ENCODE peak calls at places on chromosomes 13 and 19, in eight cellular contexts. One of them, this sample, is unnamed.

GRCh38 chr19:4014541-4015491 is 7.3 kb downstream of the PIAS4 start:
- DNase-seq in cerebellar nuclear complex: no peak
- DNase-seq in NCI-H2029 treated with DMSO at 0.1 percent for 48 hours: no peak
- DNase-seq in activated effector memory CD4-positive, alpha-beta T cell treated with anti-CD3 and anti-CD28 coated beads, Interleukin-2, amount 50 U/mL, for 16 hours: peak; percentile 76
- DNase-seq in NCI-H1092: no peak
- DNase-seq in neuronal stem cell: no peak
- DNase-seq in RWPE1: no peak
- DNase-seq in germinal center: no peak
- DNase-seq in this sample: peak; percentile 45

GRCh38 chr19:16200776-16201391 is 3.2 kb downstream of the AP1M1 start:
- DNase-seq in RWPE1: no peak
- DNase-seq in activated effector memory CD4-positive, alpha-beta T cell treated with anti-CD3 and anti-CD28 coated beads, Interleukin-2, amount 50 U/mL, for 16 hours: no peak
- DNase-seq in neuronal stem cell: no peak
- DNase-seq in NCI-H2029 treated with DMSO at 0.1 percent for 48 hours: no peak
- DNase-seq in germinal center: no peak
- DNase-seq in NCI-H1092: no peak
- DNase-seq in cerebellar nuclear complex: no peak
- DNase-seq in this sample: no peak

GRCh38 chr19:30873691-30874090 is 475.5 kb downstream of the TSHZ3 start:
- DNase-seq in NCI-H1092: no peak
- DNase-seq in activated effector memory CD4-positive, alpha-beta T cell treated with anti-CD3 and anti-CD28 coated beads, Interleukin-2, amount 50 U/mL, for 16 hours: no peak
- DNase-seq in germinal center: no peak
- DNase-seq in cerebellar nuclear complex: no peak
- DNase-seq in neuronal stem cell: no peak
- DNase-seq in RWPE1: no peak
- DNase-seq in NCI-H2029 treated with DMSO at 0.1 percent for 48 hours: no peak
- DNase-seq in this sample: peak; percentile 21

GRCh38 chr13:32846556-32846955 is 169.7 kb upstream of the KL start:
- DNase-seq in NCI-H2029 treated with DMSO at 0.1 percent for 48 hours: no peak
- DNase-seq in NCI-H1092: peak; percentile 12
- DNase-seq in neuronal stem cell: no peak
- DNase-seq in germinal center: no peak
- DNase-seq in cerebellar nuclear complex: no peak
- DNase-seq in RWPE1: no peak
- DNase-seq in activated effector memory CD4-positive, alpha-beta T cell treated with anti-CD3 and anti-CD28 coated beads, Interleukin-2, amount 50 U/mL, for 16 hours: no peak
- DNase-seq in this sample: peak; percentile 38

GRCh38 chr19:4600893-4601292 is 38.4 kb upstream of the TNFAIP8L1 start:
- DNase-seq in neuronal stem cell: no peak
- DNase-seq in RWPE1: no peak
- DNase-seq in activated effector memory CD4-positive, alpha-beta T cell treated with anti-CD3 and anti-CD28 coated beads, Interleukin-2, amount 50 U/mL, for 16 hours: no peak
- DNase-seq in NCI-H2029 treated with DMSO at 0.1 percent for 48 hours: no peak
- DNase-seq in NCI-H1092: no peak
- DNase-seq in germinal center: no peak
- DNase-seq in cerebellar nuclear complex: no peak
- DNase-seq in this sample: no peak

GRCh38 chr13:33721719-33722118 is 96.2 kb upstream of the RFC3 start:
- DNase-seq in NCI-H1092: no peak
- DNase-seq in NCI-H2029 treated with DMSO at 0.1 percent for 48 hours: no peak
- DNase-seq in activated effector memory CD4-positive, alpha-beta T cell treated with anti-CD3 and anti-CD28 coated beads, Interleukin-2, amount 50 U/mL, for 16 hours: no peak
- DNase-seq in RWPE1: no peak
- DNase-seq in cerebellar nuclear complex: no peak
- DNase-seq in neuronal stem cell: no peak
- DNase-seq in germinal center: no peak
- DNase-seq in this sample: no peak

GRCh38 chr19:48990400-48990799 is 2.7 kb downstream of the GYS1 start:
- DNase-seq in activated effector memory CD4-positive, alpha-beta T cell treated with anti-CD3 and anti-CD28 coated beads, Interleukin-2, amount 50 U/mL, for 16 hours: no peak
- DNase-seq in RWPE1: no peak
- DNase-seq in NCI-H1092: no peak
- DNase-seq in germinal center: no peak
- DNase-seq in neuronal stem cell: no peak
- DNase-seq in cerebellar nuclear complex: no peak
- DNase-seq in NCI-H2029 treated with DMSO at 0.1 percent for 48 hours: no peak
- DNase-seq in this sample: no peak

GRCh38 chr19:17946965-17947784 is 14.4 kb downstream of the CCDC124 start:
- DNase-seq in NCI-H1092: peak; percentile 34
- DNase-seq in neuronal stem cell: no peak
- DNase-seq in cerebellar nuclear complex: no peak
- DNase-seq in activated effector memory CD4-positive, alpha-beta T cell treated with anti-CD3 and anti-CD28 coated beads, Interleukin-2, amount 50 U/mL, for 16 hours: peak; percentile 69
- DNase-seq in RWPE1: no peak
- DNase-seq in NCI-H2029 treated with DMSO at 0.1 percent for 48 hours: no peak
- DNase-seq in germinal center: peak; percentile 3
- DNase-seq in this sample: no peak

GRCh38 chr19:38142176-38143035 is 81.6 kb downstream of the DPF1 start:
- DNase-seq in cerebellar nuclear complex: no peak
- DNase-seq in activated effector memory CD4-positive, alpha-beta T cell treated with anti-CD3 and anti-CD28 coated beads, Interleukin-2, amount 50 U/mL, for 16 hours: peak; percentile 72
- DNase-seq in NCI-H2029 treated with DMSO at 0.1 percent for 48 hours: no peak
- DNase-seq in NCI-H1092: peak; percentile 26
- DNase-seq in neuronal stem cell: peak; percentile 68
- DNase-seq in germinal center: peak; percentile 65
- DNase-seq in RWPE1: peak; percentile 74
- DNase-seq in this sample: peak; percentile 78

This sample was measured in ecto neural progenitor cell.